ENCODE peak calls at places on chromosome 16, in six cellular contexts. B, L, T, O, U and S are unnamed samples.
A peak's percentile ranks its signal among the peaks of the same experiment; 100 is the strongest.

GRCh38 chr16:56965149-56965938 is 3.6 kb downstream of the CETP start:
- DNase-seq in B (no peak), L (peak; percentile 43), T (no peak), O (no peak), U (no peak), S (no peak)

GRCh38 chr16:4886151-4886550 is 38.9 kb downstream of the UBN1 start:
- DNase-seq in B (no peak), L (no peak), T (no peak), O (no peak), U (no peak), S (no peak)

GRCh38 chr16:85622683-85623082 is 9.6 kb downstream of the GSE1 start:
- DNase-seq in B (no peak), L (no peak), T (no peak), O (no peak), U (no peak), S (no peak)

GRCh38 chr16:9123871-9124270 is 32.4 kb downstream of the HAPSTR1 start:
- DNase-seq in B (no peak), L (peak; percentile 24), T (no peak), O (no peak), U (peak; percentile 62), S (no peak)

GRCh38 chr16:86221085-86221484 is 289.2 kb upstream of the FOXF1 start:
- DNase-seq in B (no peak), L (peak; percentile 53), T (peak; percentile 23), O (peak; percentile 89), U (no peak), S (peak; percentile 15)

GRCh38 chr16:35745821-35746248 is 2286.4 kb downstream of the TP53TG3F start:
- DNase-seq in B (no peak), L (no peak), T (no peak), O (no peak), U (no peak), S (no peak)

GRCh38 chr16:85192736-85193493 is 80.6 kb upstream of the CIBAR2 start:
- DNase-seq in B (no peak), L (peak; percentile 55), T (no peak), O (peak; percentile 78), U (no peak), S (no peak)

GRCh38 chr16:75048546-75048945 is 49.7 kb downstream of the ZNRF1 start:
- DNase-seq in B (no peak), L (peak; percentile 64), T (no peak), O (no peak), U (peak; percentile 44), S (no peak)

GRCh38 chr16:61617214-61617783 is 418.9 kb downstream of the CDH8 start:
- DNase-seq in B (no peak), L (no peak), T (no peak), O (no peak), U (no peak), S (no peak)

GRCh38 chr16:88370365-88370764 is 12.4 kb upstream of the ZNF469 start:
- DNase-seq in B (no peak), L (no peak), T (no peak), O (no peak), U (peak; percentile 18), S (no peak)

GRCh38 chr16:75948886-75949285 is 222.6 kb upstream of the CPHXL start:
- DNase-seq in B (no peak), L (no peak), T (no peak), O (no peak), U (no peak), S (no peak)

GRCh38 chr16:2840914-2841313 is 10.8 kb downstream of the ZG16B start:
- DNase-seq in B (no peak), L (no peak), T (no peak), O (no peak), U (no peak), S (no peak)

GRCh38 chr16:55010492-55011260 is 80.0 kb downstream of the IRX5 start:
- DNase-seq in B (no peak), L (no peak), T (no peak), O (no peak), U (no peak), S (no peak)

GRCh38 chr16:80369559-80369958 is 171.2 kb upstream of the DYNLRB2 start:
- DNase-seq in B (peak; percentile 43), L (peak; percentile 54), T (peak; percentile 58), O (peak; percentile 64), U (peak; percentile 33), S (peak; percentile 68)

GRCh38 chr16:53309457-53309856 is 124.8 kb upstream of the RBL2 start:
- DNase-seq in B (no peak), L (no peak), T (no peak), O (no peak), U (no peak), S (no peak)

GRCh38 chr16:9610727-9611126 is 519.3 kb downstream of the HAPSTR1 start:
- DNase-seq in B (no peak), L (no peak), T (no peak), O (no peak), U (no peak), S (no peak)

GRCh38 chr16:14345512-14346115 is 274.5 kb downstream of the MRTFB start:
- DNase-seq in B (no peak), L (no peak), T (no peak), O (no peak), U (no peak), S (no peak)

GRCh38 chr16:75621170-75621477 is 2.0 kb downstream of the ADAT1 start:
- DNase-seq in B (peak; percentile 60), L (peak; percentile 47), T (peak; percentile 41), O (peak; percentile 60), U (no peak), S (peak; percentile 65)

DNA sequence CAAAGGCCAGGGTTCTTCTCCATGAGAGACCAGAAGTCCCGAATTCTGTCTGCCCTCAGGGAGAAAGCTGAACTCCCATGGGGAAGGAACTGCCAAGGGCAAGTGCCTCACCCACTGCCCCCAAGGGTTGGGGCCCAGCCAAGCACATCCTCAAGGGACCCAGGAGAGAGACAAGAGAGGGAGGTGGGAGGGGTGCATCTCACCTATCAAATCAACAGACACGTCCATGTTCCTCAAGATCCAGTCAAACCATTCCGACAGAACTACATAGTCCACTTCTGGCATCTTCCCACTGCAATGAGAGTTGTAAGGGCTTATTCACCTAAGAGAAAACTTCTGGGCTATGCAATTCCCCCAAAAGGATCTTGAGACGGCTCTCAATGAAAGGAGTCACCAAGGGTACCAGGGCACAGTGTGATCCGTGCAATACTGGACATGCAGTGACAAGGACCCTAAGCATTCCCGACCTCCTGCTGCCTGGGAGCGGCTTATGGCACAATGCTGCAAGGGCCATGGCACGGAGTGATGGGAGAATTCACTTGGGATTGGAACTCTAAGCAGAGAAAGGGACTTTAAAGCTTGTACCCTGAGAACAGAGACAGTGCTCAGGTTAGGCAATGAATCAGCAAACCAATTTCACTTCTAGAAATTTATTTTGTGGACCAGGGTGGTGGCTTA is 32.2 kb downstream of the TK2 start:
- DNase-seq in B (no peak), L (no peak), T (no peak), O (no peak), U (no peak), S (no peak)
- H3K4me3 ChIP-seq in B (no peak overlapping the region), L (no peak overlapping the region), T (no peak overlapping the region), O (no peak overlapping the region), U (peak overlapping the region; percentile 30), S (no peak overlapping the region)

DNA sequence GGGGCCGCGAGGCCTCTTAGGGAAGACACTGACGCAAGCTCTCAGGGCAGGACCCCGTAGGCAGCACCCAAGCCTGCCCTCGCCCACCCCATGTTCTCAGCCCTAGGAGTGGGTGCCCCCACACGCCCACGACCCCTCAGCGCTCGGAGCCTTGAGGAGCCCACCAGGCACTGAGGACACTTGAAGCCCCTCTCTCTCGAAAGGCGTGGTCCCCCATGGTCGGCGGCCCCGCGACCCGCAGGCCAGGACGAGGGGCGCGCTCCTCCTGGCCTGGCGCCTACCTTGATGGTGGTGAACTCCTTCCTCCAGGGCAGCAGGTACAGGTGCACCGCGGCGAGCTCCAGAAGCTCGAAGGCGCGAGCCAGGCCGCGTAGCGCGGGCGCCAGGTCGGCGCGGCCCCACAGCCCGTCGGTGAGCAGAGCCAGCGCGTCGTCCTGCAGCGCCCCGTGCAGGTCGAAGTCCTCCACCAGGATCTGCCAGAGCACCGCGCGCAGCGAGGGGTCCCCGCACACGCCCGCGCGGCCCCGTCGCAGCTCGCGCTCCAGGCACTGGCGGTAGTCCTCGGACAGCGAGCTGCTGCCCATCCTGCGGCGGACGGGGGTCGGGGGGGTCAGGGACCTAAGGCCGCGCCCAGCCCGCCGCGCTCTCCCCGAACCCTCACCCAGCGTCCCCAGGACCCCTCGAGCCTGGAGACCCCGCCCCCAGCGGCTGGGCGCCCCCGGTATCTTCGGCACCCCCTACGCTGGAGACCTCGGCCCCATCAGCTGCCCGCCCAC is 668 bp downstream of the SPATA2L start:
- DNase-seq in B (peak; percentile 36), L (no peak), T (peak; percentile 43), O (peak; percentile 15), U (peak; percentile 52), S (peak; percentile 35)
- TF ChIP-seq CTCF in B (peak; percentile 22), L (no peak), T (no peak), O (peak; percentile 8), U (no peak), S (peak; percentile 30)

GRCh38 chr16:72858611-72859493 is 189.1 kb downstream of the ZFHX3 start:
- DNase-seq in B (peak; percentile 74), L (peak; percentile 68), T (peak; percentile 71), O (peak; percentile 70), U (no peak), S (peak; percentile 50)
- H3K4me3 ChIP-seq in B (no peak overlapping the region), L (no peak overlapping the region), T (no peak overlapping the region), O (no peak overlapping the region), U (no peak overlapping the region), S (no peak overlapping the region)

DNA sequence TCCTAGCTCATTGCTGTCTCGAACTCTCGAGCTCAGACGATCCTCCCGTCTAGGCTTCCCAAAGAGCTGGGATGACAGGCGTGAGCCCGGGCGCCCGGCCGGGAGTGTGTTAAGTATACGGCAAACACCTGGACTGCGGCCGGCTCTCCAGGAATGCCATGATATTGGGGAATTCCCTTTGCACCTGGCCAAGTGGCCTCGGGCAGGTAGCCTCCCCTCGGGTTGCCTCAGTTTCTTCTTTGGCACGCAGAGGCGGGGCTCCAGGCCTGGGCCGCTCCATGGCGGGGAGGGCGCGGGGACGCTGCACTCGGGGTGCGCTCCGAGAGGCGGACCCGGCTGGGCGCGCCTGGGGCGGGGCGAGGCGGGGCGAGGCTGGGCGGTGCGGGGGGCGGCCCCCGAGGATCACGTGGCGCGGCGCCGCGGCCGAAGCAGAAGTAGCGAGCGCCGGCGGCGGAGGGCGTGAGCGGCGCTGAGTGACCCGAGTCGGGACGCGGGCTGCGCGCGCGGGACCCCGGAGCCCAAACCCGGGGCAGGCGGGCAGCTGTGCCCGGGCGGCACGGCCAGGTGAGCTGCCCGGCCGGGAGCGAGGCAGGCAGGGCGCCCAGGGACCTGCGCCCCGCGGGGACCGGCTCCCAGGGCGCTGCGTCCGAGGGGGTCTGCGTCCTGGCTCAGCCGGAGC is at the start of gene PLCG2:
- DNase-seq in B (peak; percentile 40), L (peak; percentile 5), T (peak; percentile 17), O (peak; percentile 3), U (peak; percentile 80), S (no peak)
- TF ChIP-seq CTCF in B (no peak), L (no peak), T (no peak), O (no peak), U (no peak), S (no peak)

GRCh38 chr16:1537763-1538289 is 4.4 kb downstream of the TMEM204 start:
- DNase-seq in B (no peak), L (no peak), T (no peak), O (no peak), U (no peak), S (no peak)
- H3K4me3 ChIP-seq in B (no peak overlapping the region), L (no peak overlapping the region), T (no peak overlapping the region), O (no peak overlapping the region), U (peak overlapping the region; percentile 90), S (no peak overlapping the region)